ENCODE peak calls at places on chromosomes 1 and 21, in six cellular contexts. C is ovary, H is tibial nerve, U is heart left ventricle, Y is tibial artery, N is fibroblast of lung. W is an unnamed sample.

GRCh38 chr1:64539808-64540207 is 69.9 kb downstream of the CACHD1 start:
- DNase-seq in C (peak; percentile 80), H (peak; percentile 45), Y (peak; percentile 69), U (peak; percentile 68), N (peak; percentile 67), W (peak; percentile 69)

GRCh38 chr1:35866998-35867397 is 16.0 kb upstream of the AGO1 start:
- DNase-seq in C (no peak), H (no peak), Y (no peak), N (no peak), U (no peak), W (no peak)

GRCh38 chr1:206578959-206579358 is 33.3 kb downstream of the EIF2D start:
- DNase-seq in N (no peak), H (no peak), Y (no peak), C (no peak), U (no peak), W (no peak)

GRCh38 chr1:223136086-223136485 is 7.0 kb downstream of the TLR5 start:
- DNase-seq in H (no peak), Y (no peak), C (no peak), N (no peak), U (no peak), W (no peak)

GRCh38 chr1:21024918-21025317 is 151.8 kb downstream of the EIF4G3 start:
- DNase-seq in N (no peak), U (no peak), Y (no peak), H (no peak), C (no peak), W (no peak)

GRCh38 chr1:105664495-105664894 is 1392.0 kb upstream of the PRMT6 start:
- DNase-seq in H (no peak), C (no peak), N (no peak), U (no peak), Y (no peak), W (no peak)

GRCh38 chr1:222914861-222915632 is 100.2 kb downstream of the DISP1 start:
- DNase-seq in H (no peak), N (peak; percentile 79), U (no peak), C (no peak), Y (no peak), W (no peak)

GRCh38 chr1:212621830-212622315 is 13.3 kb downstream of the ATF3 start:
- DNase-seq in C (no peak), N (no peak), U (no peak), Y (no peak), H (no peak), W (no peak)

GRCh38 chr1:32892368-32893197 is 6.3 kb downstream of the HPCA start:
- DNase-seq in H (no peak), C (peak; percentile 62), Y (peak; percentile 48), N (peak; percentile 22), U (no peak), W (no peak)

GRCh38 chr1:184156521-184157395 is 105.2 kb downstream of the TSEN15 start:
- DNase-seq in H (no peak), C (no peak), Y (no peak), N (no peak), U (no peak), W (no peak)

GRCh38 chr1:240031414-240031813 is 60.3 kb upstream of the FMN2 start:
- DNase-seq in Y (no peak), U (no peak), H (no peak), N (peak; percentile 50), C (no peak), W (no peak)

GRCh38 chr1:172321429-172321828 is 99.1 kb upstream of the C1orf105 start:
- DNase-seq in C (no peak), U (no peak), Y (peak; percentile 64), N (peak; percentile 58), H (no peak), W (no peak)

GRCh38 chr1:242243472-242243871 is 244.6 kb upstream of the MAP1LC3C start:
- DNase-seq in U (no peak), C (no peak), Y (no peak), N (peak; percentile 1), H (no peak), W (no peak)

GRCh38 chr1:55894521-55894920 is 679.4 kb upstream of the USP24 start:
- DNase-seq in N (peak; percentile 31), H (no peak), C (no peak), U (no peak), Y (no peak), W (no peak)

GRCh38 chr1:223720987-223721591 is 8.8 kb downstream of the CAPN2 start:
- DNase-seq in Y (no peak), H (no peak), C (no peak), N (peak; percentile 93), U (no peak), W (no peak)

GRCh38 chr21:45149021-45149420 is 74.6 kb downstream of the ADARB1 start:
- DNase-seq in N (no peak), C (no peak), H (no peak), Y (no peak), U (peak; percentile 6), W (no peak)

GRCh38 chr1:162151900-162152829 is 82.7 kb downstream of the NOS1AP start:
- DNase-seq in U (no peak), C (no peak), N (peak; percentile 93), H (peak; percentile 19), Y (no peak), W (no peak)

GRCh38 chr1:63000508-63000907 is 216.6 kb downstream of the ATG4C start:
- DNase-seq in C (no peak), H (no peak), Y (no peak), N (no peak), U (no peak), W (no peak)

GRCh38 chr1:213399695-213400094 is 348.7 kb downstream of the RPS6KC1 start:
- DNase-seq in U (peak; percentile 37), Y (no peak), H (no peak), N (no peak), C (no peak), W (peak; percentile 22)

GRCh38 chr1:43271186-43272118 is 1.7 kb downstream of the TMEM125 start:
- DNase-seq in Y (peak; percentile 40), U (peak; percentile 11), C (peak; percentile 13), H (no peak), N (no peak), W (no peak)

GRCh38 chr1:200883118-200883517 is 10.3 kb downstream of the GPR25 start:
- DNase-seq in H (no peak), Y (no peak), U (no peak), N (no peak), C (no peak), W (no peak)

GRCh38 chr1:167934407-167935251 is 1.9 kb upstream of the DCAF6 start:
- DNase-seq in C (no peak), Y (no peak), H (no peak), U (no peak), N (peak; percentile 64), W (no peak)

GRCh38 chr21:46195595-46196195 is 11.4 kb upstream of the SPATC1L start:
- DNase-seq in N (no peak), H (peak; percentile 2), Y (peak; percentile 48), C (peak; percentile 21), U (no peak), W (peak; percentile 5)

GRCh38 chr21:45450741-45451740 is 46.1 kb downstream of the COL18A1 start:
- DNase-seq in H (no peak), C (peak; percentile 54), U (no peak), N (peak; percentile 33), Y (no peak), W (peak; percentile 9)

DNA sequence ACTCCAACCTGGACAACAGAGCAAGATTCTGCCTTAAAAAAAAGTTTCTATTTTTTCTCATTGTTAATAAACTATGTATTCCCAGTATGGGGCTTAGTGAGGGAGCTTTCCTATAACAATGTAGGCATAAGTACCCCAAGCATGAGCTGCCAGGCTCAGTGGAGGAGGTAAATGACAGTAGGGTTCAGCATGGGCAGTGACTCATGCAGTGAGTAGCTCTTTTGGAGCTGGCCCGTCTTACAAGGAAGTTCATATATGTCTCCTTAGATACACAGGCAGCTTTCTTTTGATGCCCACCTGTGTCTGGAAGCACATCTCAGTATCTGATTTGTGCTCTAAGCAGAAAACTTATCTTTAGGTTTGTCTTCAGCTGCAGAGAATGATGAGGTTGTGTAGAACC is 57.9 kb downstream of the ZNF678 start:
- DNase-seq in N (no peak), H (no peak), Y (no peak), U (no peak), C (no peak), W (no peak)
- H3K27ac ChIP-seq in N (no peak overlapping the region), H (no peak overlapping the region), Y (no peak overlapping the region), U (no peak overlapping the region), C (no peak overlapping the region), W (no peak overlapping the region)

GRCh38 chr1:17236779-17237601 is 11.9 kb upstream of the PADI3 start:
- DNase-seq in N (peak; percentile 82), H (peak; percentile 76), Y (peak; percentile 85), U (peak; percentile 81), C (peak; percentile 89), W (peak; percentile 82)
- TF ChIP-seq CTCF in N (peak; percentile 71), H (peak; percentile 75), Y (peak; percentile 92), U (peak; percentile 80), C (peak; percentile 80), W (peak; percentile 86)

DNA sequence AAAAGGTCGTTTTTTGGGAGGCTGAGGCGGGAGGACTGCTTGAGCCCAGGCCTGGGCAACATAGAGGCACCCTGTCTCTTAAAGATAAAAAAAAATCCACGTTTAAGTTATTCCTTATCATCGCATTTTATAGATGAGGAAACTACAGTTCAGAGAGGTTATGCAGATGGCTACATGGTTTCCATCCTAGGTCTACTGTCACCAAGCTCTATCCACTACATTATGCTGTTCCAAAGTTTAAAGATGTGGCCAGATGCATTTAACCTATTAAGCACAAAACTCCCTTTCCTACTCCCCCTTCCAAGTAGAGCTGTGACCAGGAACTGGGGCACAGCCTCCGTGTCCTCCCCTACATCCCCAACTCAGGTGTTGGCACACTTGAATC is 1.4 kb downstream of the TAF5L start:
- DNase-seq in H (no peak), C (no peak), U (no peak), Y (no peak), N (no peak), W (no peak)
- H3K4me3 ChIP-seq in H (peak overlapping the region; percentile 61), C (peak overlapping the region; percentile 71), U (peak overlapping the region; percentile 94), Y (peak overlapping the region; percentile 73), N (peak overlapping the region; percentile 82), W (peak overlapping the region; percentile 97)

DNA sequence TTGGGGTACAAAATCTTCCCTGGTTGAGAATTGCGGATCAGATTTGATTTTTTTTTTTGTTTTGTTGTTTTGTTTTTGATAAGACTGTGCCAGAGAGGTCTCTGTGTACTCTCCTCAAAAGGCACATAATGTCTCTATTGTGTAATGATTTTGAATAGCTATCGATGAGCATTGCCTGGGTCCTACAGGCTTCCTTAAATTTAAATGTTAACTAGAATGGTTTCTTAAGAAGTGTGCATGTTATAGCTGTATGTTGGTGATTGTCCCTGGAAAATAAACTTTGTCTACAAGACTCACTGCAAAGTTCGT is 121.2 kb downstream of the ITSN1 start:
- DNase-seq in N (no peak), U (no peak), C (no peak), Y (no peak), H (no peak), W (no peak)
- H3K27ac ChIP-seq in N (no peak overlapping the region), U (no peak overlapping the region), C (no peak overlapping the region), Y (no peak overlapping the region), H (no peak overlapping the region), W (no peak overlapping the region)

DNA sequence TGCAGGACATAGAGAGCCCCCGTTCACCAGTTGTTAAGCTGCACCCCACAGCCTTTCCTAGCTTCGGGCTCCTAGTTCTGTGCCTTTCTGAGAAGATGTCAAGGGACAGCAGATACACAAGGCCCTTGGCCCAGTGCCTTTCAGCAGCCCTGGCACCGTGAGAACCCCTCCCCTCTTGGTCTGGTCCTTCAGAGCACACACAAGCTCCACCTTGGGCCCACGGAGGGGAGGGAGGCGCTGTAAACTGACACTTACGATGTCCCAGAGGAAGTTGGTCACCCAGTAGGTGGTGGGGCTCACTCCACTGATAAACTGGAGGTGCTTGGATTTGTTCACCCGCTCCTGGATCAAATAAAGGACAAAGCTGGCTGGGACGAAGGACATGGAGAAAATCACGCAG is 101.6 kb downstream of the ABCA4 start:
- DNase-seq in H (no peak), Y (no peak), N (no peak), U (no peak), C (no peak), W (no peak)
- TF ChIP-seq CTCF in H (no peak), Y (no peak), N (no peak), U (no peak), C (no peak), W (no peak)